ENCODE peak calls at places on chromosomes 7 and 10, in five cellular contexts. E, A, N, S and Y are unnamed samples.

GRCh38 chr7:97270280-97270679 is 152.8 kb downstream of the SDHAF3 start:
- DNase-seq in E (no peak), A (no peak), N (no peak), S (no peak), Y (no peak)

GRCh38 chr10:121231059-121231458 is 367.2 kb downstream of the FGFR2 start:
- DNase-seq in E (no peak), A (no peak), N (no peak), S (no peak), Y (no peak)

GRCh38 chr7:32501522-32501921 is 6.2 kb downstream of the AVL9 start:
- DNase-seq in E (no peak), A (no peak), N (no peak), S (peak; percentile 49), Y (peak; percentile 66)

GRCh38 chr10:46547881-46548780 is 8.3 kb downstream of the GPRIN2 start:
- DNase-seq in E (no peak), A (no peak), N (no peak), S (no peak), Y (peak; percentile 51)

GRCh38 chr10:120514035-120514620 is 57.1 kb downstream of the PLPP4 start:
- DNase-seq in E (peak; percentile 36), A (no peak), N (no peak), S (peak; percentile 24), Y (peak; percentile 7)

GRCh38 chr7:50595538-50596102 is 30.4 kb upstream of the DDC start:
- DNase-seq in E (peak; percentile 44), A (peak; percentile 76), N (no peak), S (peak; percentile 35), Y (peak; percentile 34)

GRCh38 chr7:127717502-127718125 is 65.6 kb downstream of the SND1 start:
- DNase-seq in E (no peak), A (no peak), N (no peak), S (no peak), Y (peak; percentile 17)

GRCh38 chr10:126583507-126584200 is 86.8 kb downstream of the C10orf90 start:
- DNase-seq in E (no peak), A (no peak), N (no peak), S (no peak), Y (no peak)

GRCh38 chr10:34180749-34181148 is 634.3 kb downstream of the PARD3 start:
- DNase-seq in E (no peak), A (no peak), N (no peak), S (no peak), Y (no peak)

GRCh38 chr7:85287126-85287825 is 100.4 kb upstream of the SEMA3D start:
- DNase-seq in E (no peak), A (no peak), N (no peak), S (no peak), Y (peak; percentile 56)

GRCh38 chr7:148747274-148747673 is 48.6 kb downstream of the CUL1 start:
- DNase-seq in E (peak; percentile 67), A (no peak), N (no peak), S (peak; percentile 32), Y (no peak)

GRCh38 chr10:28761084-28761875 is 84.0 kb downstream of the BAMBI start:
- DNase-seq in E (no peak), A (no peak), N (no peak), S (no peak), Y (no peak)

GRCh38 chr7:111083423-111083822 is 7.5 kb upstream of the LRRN3 start:
- DNase-seq in E (no peak), A (no peak), N (peak; percentile 88), S (no peak), Y (peak; percentile 78)

GRCh38 chr7:141433698-141434097 is 117.5 kb upstream of the AGK start:
- DNase-seq in E (no peak), A (no peak), N (no peak), S (no peak), Y (no peak)

GRCh38 chr10:115944538-115944937 is 328.5 kb downstream of the GFRA1 start:
- DNase-seq in E (no peak), A (no peak), N (no peak), S (no peak), Y (no peak)

GRCh38 chr10:104333037-104333727 is 5.1 kb downstream of the ITPRIP start:
- DNase-seq in E (peak; percentile 51), A (peak; percentile 7), N (no peak), S (no peak), Y (no peak)

GRCh38 chr10:116809528-116810500 is 39.5 kb upstream of the ENO4 start:
- DNase-seq in E (peak; percentile 52), A (peak; percentile 70), N (no peak), S (peak; percentile 12), Y (no peak)

GRCh38 chr7:116741625-116742316 is 69.8 kb downstream of the MET start:
- DNase-seq in E (no peak), A (no peak), N (no peak), S (peak; percentile 77), Y (peak; percentile 13)

GRCh38 chr10:120804020-120804419 is 47.1 kb upstream of the WDR11 start:
- DNase-seq in E (no peak), A (no peak), N (no peak), S (no peak), Y (no peak)

GRCh38 chr10:14820010-14820774 is 17.6 kb downstream of the CDNF start:
- DNase-seq in E (no peak), A (no peak), N (no peak), S (no peak), Y (peak; percentile 95)

GRCh38 chr10:11082551-11082950 is 64.9 kb downstream of the CELF2 start:
- DNase-seq in E (no peak), A (no peak), N (no peak), S (no peak), Y (peak; percentile 1)

GRCh38 chr7:42733040-42733439 is 178.8 kb downstream of the C7orf25 start:
- DNase-seq in E (no peak), A (no peak), N (no peak), S (no peak), Y (no peak)

GRCh38 chr10:94103902-94104301 is 110.2 kb downstream of the PLCE1 start:
- DNase-seq in E (no peak), A (no peak), N (no peak), S (no peak), Y (peak; percentile 91)

GRCh38 chr7:129665013-129665401 is 53.5 kb downstream of the NRF1 start:
- DNase-seq in E (no peak), A (peak; percentile 37), N (no peak), S (no peak), Y (peak; percentile 98)

GRCh38 chr7:120966961-120967360 is 16.4 kb downstream of the ING3 start:
- DNase-seq in E (no peak), A (no peak), N (no peak), S (no peak), Y (no peak)

GRCh38 chr7:142385528-142386340 is 127.9 kb upstream of the PRSS58 start:
- DNase-seq in E (peak; percentile 79), A (peak; percentile 62), N (peak; percentile 13), S (peak; percentile 32), Y (peak; percentile 76)

GRCh38 chr10:78808736-78809135 is 260.0 kb upstream of the ZMIZ1 start:
- DNase-seq in E (no peak), A (no peak), N (no peak), S (no peak), Y (no peak)
- TF ChIP-seq MXI1 in E (no peak), A (no peak), N (no peak), S (no peak), Y (no peak)

DNA sequence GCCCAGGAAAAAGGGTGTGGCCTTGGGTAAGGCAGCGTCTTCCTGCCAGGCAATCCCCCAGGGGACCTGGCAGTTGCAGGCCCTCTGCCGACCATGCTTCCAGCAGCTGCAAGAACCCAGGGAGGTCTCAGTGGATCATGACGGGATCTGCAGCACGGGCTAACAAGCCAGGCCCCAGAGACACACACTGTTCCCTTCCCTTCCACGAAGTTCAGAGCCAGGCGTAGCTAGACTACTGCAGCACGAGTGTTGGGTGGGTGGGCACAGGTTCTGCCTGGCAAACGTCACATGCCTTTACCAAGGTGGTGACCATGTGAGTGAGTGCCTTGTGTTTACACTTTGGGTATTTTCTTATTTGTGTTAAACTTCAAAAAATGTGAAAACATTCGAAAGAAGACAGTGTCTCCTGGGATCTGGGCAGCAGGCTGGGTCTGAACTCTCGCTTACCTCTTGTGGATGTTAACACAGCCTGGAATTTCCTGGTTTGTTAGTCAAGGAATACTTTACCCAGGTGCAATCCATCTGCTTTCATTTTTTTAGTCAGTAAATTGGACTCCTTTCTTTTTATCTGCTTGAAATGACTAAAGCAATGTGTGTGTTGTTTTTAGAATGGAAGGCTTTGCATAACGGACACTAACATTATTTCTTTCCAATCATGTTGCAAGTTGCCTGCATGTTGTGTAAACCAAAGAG is 48.2 kb upstream of the VIPR2 start:
- DNase-seq in E (no peak), A (no peak), N (no peak), S (no peak), Y (no peak)
- TF ChIP-seq MXI1 in E (no peak), A (no peak), N (no peak), S (no peak), Y (no peak)

GRCh38 chr10:43234471-43235041 is 32.3 kb downstream of the RASGEF1A start:
- DNase-seq in E (no peak), A (no peak), N (no peak), S (no peak), Y (no peak)
- TF ChIP-seq MXI1 in E (no peak), A (no peak), N (no peak), S (no peak), Y (no peak)

GRCh38 chr10:70650104-70650503 is 22.2 kb upstream of the ADAMTS14 start:
- DNase-seq in E (no peak), A (no peak), N (no peak), S (no peak), Y (no peak)

GRCh38 chr10:70651661-70652060 is 20.6 kb upstream of the ADAMTS14 start:
- DNase-seq in E (no peak), A (no peak), N (no peak), S (no peak), Y (no peak)

GRCh38 chr10:70648427-70648826 is 23.9 kb upstream of the ADAMTS14 start:
- DNase-seq in E (no peak), A (no peak), N (no peak), S (peak; percentile 61), Y (no peak)

GRCh38 chr10:70650751-70651150 is 21.6 kb upstream of the ADAMTS14 start:
- DNase-seq in E (no peak), A (no peak), N (no peak), S (no peak), Y (no peak)

GRCh38 chr10:70649526-70649925 is 22.8 kb upstream of the ADAMTS14 start:
- DNase-seq in E (peak; percentile 77), A (no peak), N (no peak), S (no peak), Y (peak; percentile 77)
- TF ChIP-seq MXI1 in E (no peak), A (no peak), N (no peak), S (no peak), Y (no peak)